ENCODE peak calls at places on chromosomes 4 and X, in ten cellular contexts. J, C, A, D, H, L, N, E, S and Q are unnamed samples.

GRCh38 chr4:128220286-128221235 is 67.1 kb downstream of the PGRMC2 start:
- DNase-seq in J (no peak), C (no peak), A (peak), D (peak), H (no peak), L (peak), N (no peak), E (no peak), S (no peak), Q (peak)

GRCh38 chrX:13220916-13221315 is 98.9 kb downstream of the ATXN3L start:
- DNase-seq in J (no peak), C (no peak), A (peak), D (peak), H (no peak), L (no peak), N (no peak), E (no peak), S (no peak), Q (no peak)

GRCh38 chr4:98510757-98511517 is 147.5 kb downstream of the TSPAN5 start:
- DNase-seq in J (no peak), C (no peak), A (peak), D (peak), H (peak), L (peak), N (no peak), E (no peak), S (no peak), Q (no peak)

GRCh38 chr4:23276076-23276475 is 583.3 kb downstream of the GBA3 start:
- DNase-seq in J (no peak), C (no peak), A (no peak), D (no peak), H (no peak), L (peak), N (no peak), E (no peak), S (no peak), Q (no peak)

GRCh38 chr4:128653514-128654420 is 155.7 kb upstream of the JADE1 start:
- DNase-seq in J (no peak), C (no peak), A (no peak), D (no peak), H (no peak), L (no peak), N (no peak), E (no peak), S (no peak), Q (no peak)

GRCh38 chr4:168387091-168387490 is 68.5 kb upstream of the DDX60 start:
- DNase-seq in J (no peak), C (no peak), A (no peak), D (no peak), H (no peak), L (no peak), N (no peak), E (no peak), S (no peak), Q (no peak)

GRCh38 chrX:47540754-47541538 is 20.1 kb upstream of the ARAF start:
- DNase-seq in J (no peak), C (no peak), A (peak), D (peak), H (no peak), L (peak), N (no peak), E (peak), S (no peak), Q (peak)

GRCh38 chr4:97560009-97560408 is 583.3 kb downstream of the STPG2 start:
- DNase-seq in J (no peak), C (no peak), A (no peak), D (no peak), H (no peak), L (no peak), N (no peak), E (no peak), S (no peak), Q (no peak)

GRCh38 chr4:139922625-139923024 is 231.4 kb downstream of the MAML3 start:
- DNase-seq in J (no peak), C (no peak), A (no peak), D (no peak), H (no peak), L (no peak), N (no peak), E (no peak), S (no peak), Q (no peak)

GRCh38 chr4:147825451-147826287 is 93.8 kb downstream of the ARHGAP10 start:
- DNase-seq in J (no peak), C (no peak), A (no peak), D (no peak), H (no peak), L (no peak), N (no peak), E (no peak), S (no peak), Q (peak)

GRCh38 chr4:56981795-56982201 is 3.1 kb downstream of the POLR2B start:
- DNase-seq in J (no peak), C (no peak), A (no peak), D (no peak), H (no peak), L (no peak), N (no peak), E (no peak), S (no peak), Q (peak)

GRCh38 chrX:103953353-103953752 is 9.1 kb upstream of the TMSB15B start:
- DNase-seq in J (no peak), C (no peak), A (no peak), D (no peak), H (no peak), L (no peak), N (no peak), E (no peak), S (no peak), Q (no peak)

GRCh38 chr4:126986828-126987227 is 645.9 kb upstream of the INTU start:
- DNase-seq in J (no peak), C (no peak), A (peak), D (peak), H (no peak), L (no peak), N (no peak), E (no peak), S (no peak), Q (peak)

GRCh38 chr4:56575820-56576429 is 70.3 kb downstream of the ARL9 start:
- DNase-seq in J (no peak), C (no peak), A (peak), D (peak), H (no peak), L (peak), N (no peak), E (no peak), S (no peak), Q (peak)

GRCh38 chr4:15238720-15239119 is 189.1 kb upstream of the C1QTNF7 start:
- DNase-seq in J (no peak), C (no peak), A (no peak), D (peak), H (peak), L (peak), N (no peak), E (no peak), S (peak), Q (peak)